ENCODE peak calls at places on chromosome 1, in five cellular contexts. B is stimulated activated CD4-positive, alpha-beta T cell treated with anti-CD3 and anti-CD28 coated beads, TNF-alpha, amount 100 ng/mL, for 1 hour; R is fibroblast of pulmonary artery; Y is stimulated activated CD8-positive, alpha-beta memory T cell treated with anti-CD3 and anti-CD28 coated beads, Interleukin-4, amount 100 ng/mL, for 4 hours; P is SW480. T is an unnamed sample.

GRCh38 chr1:179807691-179808485 is 64.8 kb downstream of the FAM163A start:
- DNase-seq in Y (no peak), R (peak), P (no peak), B (no peak), T (peak)

GRCh38 chr1:199691540-199691939 is 336.0 kb upstream of the NR5A2 start:
- DNase-seq in R (peak), B (no peak), Y (no peak), P (peak), T (peak)

GRCh38 chr1:155834296-155834926 is 22.6 kb downstream of the GON4L start:
- DNase-seq in P (no peak), R (peak), B (no peak), Y (no peak), T (peak)

GRCh38 chr1:27327964-27328363 is 6.0 kb downstream of the TMEM222 start:
- DNase-seq in R (no peak), B (no peak), Y (no peak), P (no peak), T (no peak)

GRCh38 chr1:152013664-152014237 is 20.1 kb upstream of the S100A10 start:
- DNase-seq in R (peak), B (no peak), Y (no peak), P (no peak), T (peak)

GRCh38 chr1:110098222-110099026 is 13.8 kb upstream of the UBL4B start:
- DNase-seq in B (no peak), P (no peak), R (no peak), Y (no peak), T (no peak)

GRCh38 chr1:241870290-241870689 is 22.3 kb downstream of the EXO1 start:
- DNase-seq in B (no peak), Y (no peak), P (no peak), R (no peak), T (no peak)

GRCh38 chr1:167491586-167492408 is 26.5 kb downstream of the CD247 start:
- DNase-seq in R (no peak), Y (no peak), P (no peak), B (no peak), T (no peak)

GRCh38 chr1:161038523-161039153 is at the start of gene TSTD1:
- DNase-seq in Y (peak), R (no peak), P (peak), B (peak), T (no peak)

GRCh38 chr1:112698366-112699310 is 8.3 kb downstream of the RHOC start:
- DNase-seq in B (no peak), Y (no peak), P (peak), R (no peak), T (peak)

GRCh38 chr1:167546935-167547334 is 6.6 kb downstream of the CREG1 start:
- DNase-seq in P (no peak), B (no peak), R (no peak), Y (no peak), T (no peak)

GRCh38 chr1:93988634-93989350 is 79.6 kb upstream of the GCLM start:
- DNase-seq in P (no peak), R (peak), Y (no peak), B (no peak), T (no peak)

GRCh38 chr1:151970641-151971040 is 23.0 kb downstream of the S100A10 start:
- DNase-seq in B (no peak), R (no peak), Y (no peak), P (no peak), T (no peak)

GRCh38 chr1:92583821-92584760 is 97.4 kb upstream of the GFI1 start:
- DNase-seq in R (peak), B (no peak), Y (no peak), P (no peak), T (peak)

GRCh38 chr1:1591452-1591851 is 8.5 kb downstream of the FNDC10 start:
- DNase-seq in Y (no peak), P (no peak), B (no peak), R (no peak), T (no peak)

GRCh38 chr1:57072775-57073174 is 107.0 kb upstream of the C8B start:
- DNase-seq in Y (no peak), R (no peak), B (no peak), P (no peak), T (no peak)

GRCh38 chr1:236141447-236142357 is 637 bp upstream of the GPR137B start:
- DNase-seq in B (no peak), P (peak), Y (no peak), R (peak), T (peak)

GRCh38 chr1:169321539-169321938 is 46.1 kb downstream of the NME7 start:
- DNase-seq in R (peak), Y (no peak), B (no peak), P (peak), T (no peak)

GRCh38 chr1:224565186-224565585 is 50.9 kb upstream of the CNIH3 start:
- DNase-seq in Y (no peak), P (peak), R (peak), B (no peak), T (peak)

GRCh38 chr1:24925082-24925779 is 4.8 kb downstream of the RUNX3 start:
- DNase-seq in P (no peak), Y (peak), B (peak), R (no peak), T (no peak)

GRCh38 chr1:51281807-51282206 is 45.7 kb downstream of the RNF11 start:
- DNase-seq in B (no peak), Y (no peak), P (no peak), R (no peak), T (no peak)

GRCh38 chr1:7641587-7642417 is 129.3 kb upstream of the VAMP3 start:
- DNase-seq in P (no peak), B (no peak), R (no peak), Y (no peak), T (no peak)

GRCh38 chr1:224245188-224245587 is 62.1 kb downstream of the DEGS1 start:
- DNase-seq in Y (no peak), B (no peak), P (no peak), R (peak), T (peak)

GRCh38 chr1:101295212-101295611 is 58.4 kb downstream of the S1PR1 start:
- DNase-seq in Y (no peak), B (no peak), P (peak), R (no peak), T (no peak)

GRCh38 chr1:33195560-33195959 is 13.7 kb upstream of the TRIM62 start:
- DNase-seq in B (no peak), P (no peak), R (no peak), Y (no peak), T (no peak)

GRCh38 chr1:203252678-203253077 is 23.2 kb upstream of the CHIT1 start:
- DNase-seq in P (no peak), Y (no peak), B (no peak), R (no peak), T (no peak)

GRCh38 chr1:198024782-198025181 is 107.6 kb downstream of the LHX9 start:
- DNase-seq in P (peak), Y (no peak), B (no peak), R (no peak), T (no peak)

GRCh38 chr1:44037154-44037553 is 5.9 kb upstream of the SLC6A9 start:
- DNase-seq in R (no peak), P (no peak), B (no peak), Y (no peak), T (no peak)

GRCh38 chr1:184877992-184878391 is 96.3 kb downstream of the NIBAN1 start:
- DNase-seq in P (no peak), B (no peak), Y (no peak), R (no peak), T (no peak)

GRCh38 chr1:192491804-192492554 is 83.6 kb upstream of the RGS1 start:
- DNase-seq in B (no peak), Y (no peak), R (peak), P (no peak), T (peak)

T was measured in endothelial cell of umbilical vein.